ENCODE peak calls at places on chromosomes 7 and 10, in seven cellular contexts. One of them, this sample, is unnamed.

GRCh38 chr10:128316327-128316726 is 190.1 kb upstream of the MKI67 start:
- DNase-seq in GM10248: no peak
- DNase-seq in fibroblast of the aortic adventitia: no peak
- DNase-seq in glutamatergic neuron: no peak
- DNase-seq in colonic mucosa: no peak
- DNase-seq in PC-9: no peak
- DNase-seq in pancreas: no peak
- DNase-seq in this sample: no peak

GRCh38 chr10:101770331-101771215 is 5.3 kb downstream of the FGF8 start:
- DNase-seq in pancreas: no peak
- DNase-seq in PC-9: no peak
- DNase-seq in glutamatergic neuron: no peak
- DNase-seq in GM10248: peak
- DNase-seq in colonic mucosa: no peak
- DNase-seq in fibroblast of the aortic adventitia: no peak
- DNase-seq in this sample: no peak

GRCh38 chr7:78037603-78038002 is 239.0 kb downstream of the PHTF2 start:
- DNase-seq in glutamatergic neuron: no peak
- DNase-seq in colonic mucosa: no peak
- DNase-seq in PC-9: no peak
- DNase-seq in pancreas: no peak
- DNase-seq in GM10248: no peak
- DNase-seq in fibroblast of the aortic adventitia: no peak
- DNase-seq in this sample: no peak

GRCh38 chr10:87882555-87883294 is 19.3 kb downstream of the PTEN start:
- DNase-seq in pancreas: no peak
- DNase-seq in colonic mucosa: no peak
- DNase-seq in GM10248: no peak
- DNase-seq in PC-9: no peak
- DNase-seq in glutamatergic neuron: no peak
- DNase-seq in fibroblast of the aortic adventitia: no peak
- DNase-seq in this sample: no peak

GRCh38 chr7:106152313-106152665 is 40.2 kb upstream of the SYPL1 start:
- DNase-seq in glutamatergic neuron: no peak
- DNase-seq in fibroblast of the aortic adventitia: no peak
- DNase-seq in GM10248: no peak
- DNase-seq in PC-9: no peak
- DNase-seq in colonic mucosa: no peak
- DNase-seq in pancreas: no peak
- DNase-seq in this sample: no peak

GRCh38 chr7:13185139-13185538 is 497.7 kb downstream of the ARL4A start:
- DNase-seq in glutamatergic neuron: no peak
- DNase-seq in fibroblast of the aortic adventitia: no peak
- DNase-seq in GM10248: no peak
- DNase-seq in colonic mucosa: no peak
- DNase-seq in PC-9: no peak
- DNase-seq in pancreas: no peak
- DNase-seq in this sample: no peak

GRCh38 chr7:104275900-104276299 is 52.5 kb upstream of the LHFPL3 start:
- DNase-seq in pancreas: no peak
- DNase-seq in fibroblast of the aortic adventitia: no peak
- DNase-seq in colonic mucosa: no peak
- DNase-seq in GM10248: no peak
- DNase-seq in PC-9: no peak
- DNase-seq in glutamatergic neuron: no peak
- DNase-seq in this sample: peak

GRCh38 chr10:48614481-48615383 is 9.9 kb upstream of the ARHGAP22 start:
- DNase-seq in fibroblast of the aortic adventitia: peak
- DNase-seq in GM10248: no peak
- DNase-seq in colonic mucosa: peak
- DNase-seq in glutamatergic neuron: no peak
- DNase-seq in pancreas: no peak
- DNase-seq in PC-9: no peak
- DNase-seq in this sample: peak

GRCh38 chr7:143391462-143392404 is 10.6 kb downstream of the ZYX start:
- DNase-seq in PC-9: no peak
- DNase-seq in glutamatergic neuron: no peak
- DNase-seq in fibroblast of the aortic adventitia: peak
- DNase-seq in colonic mucosa: peak
- DNase-seq in pancreas: no peak
- DNase-seq in GM10248: no peak
- DNase-seq in this sample: no peak

DNA sequence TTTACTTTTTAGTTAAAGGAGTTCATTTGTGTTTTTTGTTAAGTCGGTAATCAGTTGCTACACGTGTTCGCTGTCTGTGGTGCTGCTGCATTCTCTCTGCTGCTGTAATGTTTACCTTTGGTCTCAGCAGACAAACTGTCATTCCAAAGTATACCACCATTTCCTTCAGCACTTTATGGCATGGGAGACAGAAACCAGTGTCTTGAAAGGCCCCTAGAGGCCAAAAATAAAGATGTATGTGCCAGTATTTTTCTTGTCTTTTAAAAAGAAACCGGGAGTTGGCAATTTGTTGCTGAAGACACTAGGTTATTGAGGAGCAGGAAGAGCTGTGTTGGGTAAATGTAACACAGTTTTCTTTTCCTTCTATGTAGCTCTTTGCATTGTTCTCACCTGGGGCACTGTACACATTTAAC is 24.1 kb downstream of the ZNF92 start:
- DNase-seq in glutamatergic neuron: no peak
- DNase-seq in colonic mucosa: no peak
- DNase-seq in GM10248: no peak
- DNase-seq in pancreas: no peak
- DNase-seq in fibroblast of the aortic adventitia: no peak
- DNase-seq in PC-9: no peak
- DNase-seq in this sample: peak
- TF ChIP-seq CTCF in glutamatergic neuron: no peak
- TF ChIP-seq CTCF in colonic mucosa: no peak
- TF ChIP-seq CTCF in GM10248: no peak
- TF ChIP-seq CTCF in pancreas: no peak
- TF ChIP-seq CTCF in fibroblast of the aortic adventitia: no peak
- TF ChIP-seq CTCF in PC-9: no peak
- TF ChIP-seq CTCF in this sample: no peak

GRCh38 chr10:33556103-33556502 is 221.6 kb upstream of the NRP1 start:
- DNase-seq in fibroblast of the aortic adventitia: no peak
- DNase-seq in GM10248: no peak
- DNase-seq in glutamatergic neuron: no peak
- DNase-seq in colonic mucosa: no peak
- DNase-seq in pancreas: no peak
- DNase-seq in PC-9: no peak
- DNase-seq in this sample: no peak

GRCh38 chr10:33556581-33556980 is 222.1 kb upstream of the NRP1 start:
- DNase-seq in glutamatergic neuron: peak
- DNase-seq in GM10248: no peak
- DNase-seq in colonic mucosa: no peak
- DNase-seq in PC-9: no peak
- DNase-seq in pancreas: no peak
- DNase-seq in fibroblast of the aortic adventitia: no peak
- DNase-seq in this sample: no peak

GRCh38 chr10:33557313-33557712 is 222.8 kb upstream of the NRP1 start:
- DNase-seq in fibroblast of the aortic adventitia: no peak
- DNase-seq in colonic mucosa: no peak
- DNase-seq in pancreas: no peak
- DNase-seq in PC-9: no peak
- DNase-seq in glutamatergic neuron: no peak
- DNase-seq in GM10248: no peak
- DNase-seq in this sample: no peak

GRCh38 chr10:33553951-33554571 is 219.6 kb upstream of the NRP1 start:
- DNase-seq in colonic mucosa: no peak
- DNase-seq in pancreas: no peak
- DNase-seq in glutamatergic neuron: no peak
- DNase-seq in GM10248: no peak
- DNase-seq in fibroblast of the aortic adventitia: no peak
- DNase-seq in PC-9: no peak
- DNase-seq in this sample: no peak

DNA sequence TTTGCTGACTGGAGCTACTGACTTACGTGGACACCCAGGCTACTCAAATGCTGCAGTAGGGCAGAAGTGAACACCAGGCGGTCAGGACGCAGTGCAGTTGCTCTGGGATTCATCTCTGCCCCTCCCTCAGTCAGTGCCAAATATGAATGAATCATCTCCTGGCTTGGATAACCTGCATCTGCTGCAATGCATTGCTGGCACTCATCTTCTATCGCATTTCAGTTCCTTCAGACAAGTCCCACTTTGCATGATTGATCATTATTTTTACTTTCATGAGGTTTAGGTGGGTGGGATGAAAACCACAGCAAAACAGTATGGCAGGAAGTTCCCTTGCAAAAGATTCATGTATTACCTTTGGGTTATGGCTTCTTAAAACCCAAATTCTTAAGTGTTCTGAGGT is 224.6 kb upstream of the NRP1 start:
- DNase-seq in pancreas: no peak
- DNase-seq in PC-9: peak
- DNase-seq in glutamatergic neuron: no peak
- DNase-seq in fibroblast of the aortic adventitia: peak
- DNase-seq in GM10248: no peak
- DNase-seq in colonic mucosa: no peak
- DNase-seq in this sample: peak
- TF ChIP-seq CTCF in pancreas: no peak
- TF ChIP-seq CTCF in PC-9: no peak
- TF ChIP-seq CTCF in glutamatergic neuron: no peak
- TF ChIP-seq CTCF in fibroblast of the aortic adventitia: peak
- TF ChIP-seq CTCF in GM10248: no peak
- TF ChIP-seq CTCF in colonic mucosa: no peak
- TF ChIP-seq CTCF in this sample: no peak

DNA sequence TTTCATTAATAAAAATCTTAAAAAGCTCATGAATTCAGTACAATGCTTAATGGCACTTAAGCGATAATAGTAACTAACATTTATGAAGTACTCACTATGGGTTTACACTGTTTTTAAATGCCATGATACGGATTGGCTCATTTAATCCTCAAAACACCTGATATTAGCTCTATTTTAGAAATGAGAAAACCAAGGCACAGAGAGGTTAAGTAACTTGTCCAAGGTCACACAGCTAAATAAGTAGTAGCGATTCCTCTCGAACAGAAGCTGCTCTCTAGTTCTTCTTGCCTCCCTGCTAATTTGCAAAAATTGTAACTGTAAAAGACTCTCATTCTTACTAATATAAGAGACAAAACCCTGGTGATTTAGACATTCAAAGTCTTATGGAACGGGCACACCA is 110.7 kb upstream of the RHEB start:
- DNase-seq in colonic mucosa: no peak
- DNase-seq in glutamatergic neuron: no peak
- DNase-seq in pancreas: no peak
- DNase-seq in PC-9: no peak
- DNase-seq in fibroblast of the aortic adventitia: no peak
- DNase-seq in GM10248: no peak
- DNase-seq in this sample: no peak
- TF ChIP-seq CTCF in colonic mucosa: no peak
- TF ChIP-seq CTCF in glutamatergic neuron: no peak
- TF ChIP-seq CTCF in pancreas: no peak
- TF ChIP-seq CTCF in PC-9: no peak
- TF ChIP-seq CTCF in fibroblast of the aortic adventitia: no peak
- TF ChIP-seq CTCF in GM10248: no peak
- TF ChIP-seq CTCF in this sample: no peak

DNA sequence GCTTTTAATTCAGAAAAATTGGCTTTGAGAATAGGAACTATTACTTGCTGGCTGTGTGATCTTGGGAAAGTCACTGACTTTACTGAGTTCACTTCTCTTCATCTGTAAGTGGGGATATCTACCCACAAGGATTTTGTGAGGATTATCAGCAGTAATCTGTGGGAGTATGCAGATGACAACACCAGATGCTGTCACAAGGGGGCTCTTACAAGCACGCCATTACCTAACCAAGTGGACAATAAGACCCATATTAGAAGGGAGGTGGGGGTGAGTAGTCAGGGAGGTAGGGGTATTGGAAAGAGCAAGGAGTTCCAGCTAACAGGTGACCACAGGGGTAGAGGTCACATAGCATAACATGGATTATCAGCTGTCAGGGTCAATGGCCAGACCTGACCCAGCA is 569.4 kb downstream of the SUGCT start:
- DNase-seq in colonic mucosa: no peak
- DNase-seq in PC-9: no peak
- DNase-seq in GM10248: no peak
- DNase-seq in pancreas: no peak
- DNase-seq in glutamatergic neuron: no peak
- DNase-seq in fibroblast of the aortic adventitia: no peak
- DNase-seq in this sample: no peak
- TF ChIP-seq CTCF in colonic mucosa: no peak
- TF ChIP-seq CTCF in PC-9: no peak
- TF ChIP-seq CTCF in GM10248: no peak
- TF ChIP-seq CTCF in pancreas: no peak
- TF ChIP-seq CTCF in glutamatergic neuron: no peak
- TF ChIP-seq CTCF in fibroblast of the aortic adventitia: no peak
- TF ChIP-seq CTCF in this sample: no peak

GRCh38 chr7:134045716-134046115 is 81.4 kb upstream of the LRGUK start:
- DNase-seq in colonic mucosa: no peak
- DNase-seq in PC-9: no peak
- DNase-seq in pancreas: no peak
- DNase-seq in fibroblast of the aortic adventitia: no peak
- DNase-seq in GM10248: no peak
- DNase-seq in glutamatergic neuron: no peak
- DNase-seq in this sample: no peak

GRCh38 chr7:134044682-134045081 is 82.5 kb upstream of the LRGUK start:
- DNase-seq in PC-9: no peak
- DNase-seq in colonic mucosa: no peak
- DNase-seq in GM10248: no peak
- DNase-seq in pancreas: no peak
- DNase-seq in glutamatergic neuron: no peak
- DNase-seq in fibroblast of the aortic adventitia: peak
- DNase-seq in this sample: peak

GRCh38 chr7:134047675-134048074 is 79.5 kb upstream of the LRGUK start:
- DNase-seq in fibroblast of the aortic adventitia: no peak
- DNase-seq in GM10248: no peak
- DNase-seq in pancreas: no peak
- DNase-seq in glutamatergic neuron: no peak
- DNase-seq in colonic mucosa: no peak
- DNase-seq in PC-9: no peak
- DNase-seq in this sample: no peak

GRCh38 chr7:134048166-134048565 is 79.0 kb upstream of the LRGUK start:
- DNase-seq in PC-9: no peak
- DNase-seq in fibroblast of the aortic adventitia: no peak
- DNase-seq in pancreas: no peak
- DNase-seq in GM10248: no peak
- DNase-seq in colonic mucosa: no peak
- DNase-seq in glutamatergic neuron: no peak
- DNase-seq in this sample: no peak

DNA sequence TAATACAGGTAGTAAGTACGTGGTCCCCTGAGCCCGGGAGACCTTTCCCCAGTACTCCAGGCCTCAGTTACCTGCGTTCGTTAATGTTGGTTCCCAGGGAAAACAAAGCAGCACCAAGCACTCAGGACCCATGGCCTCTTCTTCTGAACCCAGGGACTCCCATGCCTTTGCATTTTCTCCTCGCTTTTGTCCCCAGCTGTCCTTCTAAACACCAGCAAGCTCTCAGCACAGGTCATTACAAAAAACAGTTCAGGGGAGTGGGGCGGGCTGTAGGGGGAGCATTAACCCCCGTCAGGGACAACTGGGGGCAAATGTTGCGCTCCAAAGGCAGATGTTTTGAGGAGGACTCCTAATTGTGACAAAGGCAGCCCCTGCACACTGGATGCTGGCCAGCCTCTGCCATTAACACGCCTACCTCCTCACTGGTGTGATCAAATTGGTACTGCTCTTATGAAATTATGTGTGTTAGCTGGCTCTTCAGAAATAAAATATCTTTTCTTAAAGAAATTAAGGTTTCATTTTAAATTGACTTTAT is 80.5 kb upstream of the LRGUK start:
- DNase-seq in PC-9: no peak
- DNase-seq in fibroblast of the aortic adventitia: no peak
- DNase-seq in colonic mucosa: no peak
- DNase-seq in glutamatergic neuron: no peak
- DNase-seq in pancreas: no peak
- DNase-seq in GM10248: no peak
- DNase-seq in this sample: no peak
- TF ChIP-seq CTCF in PC-9: no peak
- TF ChIP-seq CTCF in fibroblast of the aortic adventitia: no peak
- TF ChIP-seq CTCF in colonic mucosa: no peak
- TF ChIP-seq CTCF in glutamatergic neuron: no peak
- TF ChIP-seq CTCF in pancreas: no peak
- TF ChIP-seq CTCF in GM10248: no peak
- TF ChIP-seq CTCF in this sample: no peak

This sample was measured in bronchial epithelial cell.